ENCODE peak calls at places on chromosomes 3 and 15, in six cellular contexts. D is H7, V is EL, L is iPS-NIHi11, I is NCI-H187, M is RPMI7951. W is an unnamed sample.

GRCh38 chr15:29090617-29091466 is 178.8 kb downstream of the NSMCE3 start:
- DNase-seq in L (peak), D (peak), M (no peak), I (no peak), V (peak), W (no peak)

GRCh38 chr3:65721386-65721785 is 317.3 kb downstream of the MAGI1 start:
- DNase-seq in L (no peak), V (no peak), I (no peak), M (no peak), D (no peak), W (no peak)

GRCh38 chr15:99126195-99126594 is 21.3 kb downstream of the SYNM start:
- DNase-seq in D (no peak), M (no peak), V (no peak), I (no peak), L (no peak), W (no peak)

GRCh38 chr15:64740361-64741170 is 34.8 kb downstream of the RBPMS2 start:
- DNase-seq in M (peak), D (no peak), I (no peak), V (peak), L (no peak), W (no peak)

GRCh38 chr3:62446337-62446940 is 73.1 kb upstream of the FEZF2 start:
- DNase-seq in M (no peak), V (no peak), I (no peak), D (no peak), L (no peak), W (no peak)

GRCh38 chr15:49225572-49226281 is 55.7 kb downstream of the GALK2 start:
- DNase-seq in L (peak), I (no peak), D (peak), V (peak), M (peak), W (no peak)

GRCh38 chr15:28881170-28881569 is 4.6 kb upstream of the APBA2 start:
- DNase-seq in D (no peak), I (no peak), M (peak), L (no peak), V (peak), W (no peak)

GRCh38 chr15:59313703-59314332 is 58.9 kb downstream of the MYO1E start:
- DNase-seq in V (no peak), L (peak), I (no peak), M (peak), D (no peak), W (peak)

GRCh38 chr15:63016234-63016633 is 26.3 kb upstream of the TPM1 start:
- DNase-seq in D (no peak), M (no peak), I (no peak), V (no peak), L (no peak), W (no peak)

GRCh38 chr15:61155741-61156700 is 73.1 kb downstream of the RORA start:
- DNase-seq in M (no peak), D (no peak), I (no peak), V (peak), L (no peak), W (no peak)

GRCh38 chr15:53000412-53000811 is 210.3 kb upstream of the ONECUT1 start:
- DNase-seq in D (no peak), L (no peak), I (no peak), V (no peak), M (no peak), W (no peak)

GRCh38 chr15:62108411-62108810 is 41.6 kb downstream of the C2CD4A start:
- DNase-seq in L (no peak), M (no peak), V (no peak), I (no peak), D (no peak), W (no peak)

GRCh38 chr3:88469216-88469615 is 319.5 kb downstream of the C3orf38 start:
- DNase-seq in L (no peak), M (no peak), V (no peak), D (no peak), I (no peak), W (no peak)

GRCh38 chr3:147712357-147712756 is 303.2 kb downstream of the ZIC1 start:
- DNase-seq in L (no peak), D (no peak), V (no peak), M (no peak), I (no peak), W (no peak)

GRCh38 chr15:83200162-83200561 is 7.5 kb downstream of the HDGFL3 start:
- DNase-seq in L (no peak), I (no peak), M (peak), D (no peak), V (peak), W (no peak)

GRCh38 chr3:14429237-14429636 is 26.8 kb downstream of the SLC6A6 start:
- DNase-seq in M (no peak), I (no peak), V (no peak), L (no peak), D (no peak), W (no peak)

GRCh38 chr15:68682330-68682729 is 103.5 kb downstream of the CORO2B start:
- DNase-seq in V (no peak), M (no peak), L (peak), D (peak), I (no peak), W (no peak)

GRCh38 chr3:98166396-98166795 is at the start of gene OR5H15:
- DNase-seq in L (no peak), D (no peak), V (no peak), I (no peak), M (no peak), W (no peak)